ENCODE peak calls at places on chromosomes 7 and 10, in ten cellular contexts. One of them, this sample, is unnamed.
A peak's percentile ranks its signal among the peaks of the same experiment; 100 is the strongest.

GRCh38 chr7:19296617-19297016 is 151.4 kb upstream of the FERD3L start:
- DNase-seq in Daoy: no peak
- DNase-seq in stimulated activated CD4-positive, alpha-beta T cell treated with anti-CD3 and anti-CD28 coated beads, Interleukin-1b, Interleukin-23, amount 100 ng/mL, for 4 hours: no peak
- DNase-seq in ELR: no peak
- DNase-seq in endothelial cell: no peak
- DNase-seq in ELF-1: no peak
- DNase-seq in NT2/D1: no peak
- DNase-seq in CD4-positive, alpha-beta T cell: no peak
- DNase-seq in naive thymus-derived CD8-positive, alpha-beta T cell: no peak
- DNase-seq in iris pigment epithelial cell: no peak
- DNase-seq in this sample: no peak

GRCh38 chr10:11225935-11226334 is 208.3 kb downstream of the CELF2 start:
- DNase-seq in Daoy: no peak
- DNase-seq in stimulated activated CD4-positive, alpha-beta T cell treated with anti-CD3 and anti-CD28 coated beads, Interleukin-1b, Interleukin-23, amount 100 ng/mL, for 4 hours: no peak
- DNase-seq in ELR: no peak
- DNase-seq in endothelial cell: no peak
- DNase-seq in ELF-1: no peak
- DNase-seq in NT2/D1: no peak
- DNase-seq in CD4-positive, alpha-beta T cell: peak; percentile 46
- DNase-seq in naive thymus-derived CD8-positive, alpha-beta T cell: peak; percentile 30
- DNase-seq in iris pigment epithelial cell: no peak
- DNase-seq in this sample: no peak

GRCh38 chr7:47465191-47465590 is 116.7 kb downstream of the TNS3 start:
- DNase-seq in Daoy: no peak
- DNase-seq in stimulated activated CD4-positive, alpha-beta T cell treated with anti-CD3 and anti-CD28 coated beads, Interleukin-1b, Interleukin-23, amount 100 ng/mL, for 4 hours: no peak
- DNase-seq in ELR: no peak
- DNase-seq in endothelial cell: no peak
- DNase-seq in ELF-1: no peak
- DNase-seq in NT2/D1: no peak
- DNase-seq in CD4-positive, alpha-beta T cell: no peak
- DNase-seq in naive thymus-derived CD8-positive, alpha-beta T cell: no peak
- DNase-seq in iris pigment epithelial cell: no peak
- DNase-seq in this sample: no peak

GRCh38 chr10:123134915-123135414 is 805 bp upstream of the HMX3 start:
- DNase-seq in Daoy: no peak
- DNase-seq in stimulated activated CD4-positive, alpha-beta T cell treated with anti-CD3 and anti-CD28 coated beads, Interleukin-1b, Interleukin-23, amount 100 ng/mL, for 4 hours: no peak
- DNase-seq in ELR: no peak
- DNase-seq in endothelial cell: no peak
- DNase-seq in ELF-1: no peak
- DNase-seq in NT2/D1: no peak
- DNase-seq in CD4-positive, alpha-beta T cell: no peak
- DNase-seq in naive thymus-derived CD8-positive, alpha-beta T cell: no peak
- DNase-seq in iris pigment epithelial cell: no peak
- DNase-seq in this sample: no peak

GRCh38 chr10:37857287-37858211 is at the start of gene ZNF248:
- DNase-seq in Daoy: peak; percentile 96
- DNase-seq in stimulated activated CD4-positive, alpha-beta T cell treated with anti-CD3 and anti-CD28 coated beads, Interleukin-1b, Interleukin-23, amount 100 ng/mL, for 4 hours: peak; percentile 91
- DNase-seq in ELR: peak; percentile 97
- DNase-seq in endothelial cell: peak; percentile 86
- DNase-seq in ELF-1: peak; percentile 97
- DNase-seq in NT2/D1: peak; percentile 76
- DNase-seq in CD4-positive, alpha-beta T cell: peak; percentile 94
- DNase-seq in naive thymus-derived CD8-positive, alpha-beta T cell: peak; percentile 96
- DNase-seq in iris pigment epithelial cell: peak; percentile 97
- DNase-seq in this sample: peak; percentile 58

GRCh38 chr7:155972651-155973349 is 160.5 kb upstream of the SHH start:
- DNase-seq in Daoy: no peak
- DNase-seq in stimulated activated CD4-positive, alpha-beta T cell treated with anti-CD3 and anti-CD28 coated beads, Interleukin-1b, Interleukin-23, amount 100 ng/mL, for 4 hours: no peak
- DNase-seq in ELR: no peak
- DNase-seq in endothelial cell: no peak
- DNase-seq in ELF-1: no peak
- DNase-seq in NT2/D1: no peak
- DNase-seq in CD4-positive, alpha-beta T cell: no peak
- DNase-seq in naive thymus-derived CD8-positive, alpha-beta T cell: no peak
- DNase-seq in iris pigment epithelial cell: no peak
- DNase-seq in this sample: no peak

GRCh38 chr10:33335800-33336605 is 1.5 kb upstream of the NRP1 start:
- DNase-seq in Daoy: peak; percentile 75
- DNase-seq in stimulated activated CD4-positive, alpha-beta T cell treated with anti-CD3 and anti-CD28 coated beads, Interleukin-1b, Interleukin-23, amount 100 ng/mL, for 4 hours: no peak
- DNase-seq in ELR: peak; percentile 85
- DNase-seq in endothelial cell: peak; percentile 58
- DNase-seq in ELF-1: peak; percentile 53
- DNase-seq in NT2/D1: no peak
- DNase-seq in CD4-positive, alpha-beta T cell: no peak
- DNase-seq in naive thymus-derived CD8-positive, alpha-beta T cell: peak; percentile 1
- DNase-seq in iris pigment epithelial cell: peak; percentile 61
- DNase-seq in this sample: peak; percentile 29

GRCh38 chr10:128869101-128869712 is 597.8 kb upstream of the MGMT start:
- DNase-seq in Daoy: no peak
- DNase-seq in stimulated activated CD4-positive, alpha-beta T cell treated with anti-CD3 and anti-CD28 coated beads, Interleukin-1b, Interleukin-23, amount 100 ng/mL, for 4 hours: no peak
- DNase-seq in ELR: no peak
- DNase-seq in endothelial cell: no peak
- DNase-seq in ELF-1: no peak
- DNase-seq in NT2/D1: no peak
- DNase-seq in CD4-positive, alpha-beta T cell: no peak
- DNase-seq in naive thymus-derived CD8-positive, alpha-beta T cell: no peak
- DNase-seq in iris pigment epithelial cell: no peak
- DNase-seq in this sample: no peak

GRCh38 chr7:146074195-146074765 is 42.3 kb upstream of the CNTNAP2 start:
- DNase-seq in Daoy: no peak
- DNase-seq in stimulated activated CD4-positive, alpha-beta T cell treated with anti-CD3 and anti-CD28 coated beads, Interleukin-1b, Interleukin-23, amount 100 ng/mL, for 4 hours: no peak
- DNase-seq in ELR: no peak
- DNase-seq in endothelial cell: no peak
- DNase-seq in ELF-1: no peak
- DNase-seq in NT2/D1: no peak
- DNase-seq in CD4-positive, alpha-beta T cell: no peak
- DNase-seq in naive thymus-derived CD8-positive, alpha-beta T cell: no peak
- DNase-seq in iris pigment epithelial cell: no peak
- DNase-seq in this sample: no peak

GRCh38 chr7:118794419-118794818 is 569.9 kb downstream of the ANKRD7 start:
- DNase-seq in Daoy: no peak
- DNase-seq in stimulated activated CD4-positive, alpha-beta T cell treated with anti-CD3 and anti-CD28 coated beads, Interleukin-1b, Interleukin-23, amount 100 ng/mL, for 4 hours: no peak
- DNase-seq in ELR: no peak
- DNase-seq in endothelial cell: no peak
- DNase-seq in ELF-1: no peak
- DNase-seq in NT2/D1: no peak
- DNase-seq in CD4-positive, alpha-beta T cell: no peak
- DNase-seq in naive thymus-derived CD8-positive, alpha-beta T cell: no peak
- DNase-seq in iris pigment epithelial cell: peak; percentile 5
- DNase-seq in this sample: no peak

GRCh38 chr10:58070964-58071363 is 196.7 kb downstream of the IPMK start:
- DNase-seq in Daoy: no peak
- DNase-seq in stimulated activated CD4-positive, alpha-beta T cell treated with anti-CD3 and anti-CD28 coated beads, Interleukin-1b, Interleukin-23, amount 100 ng/mL, for 4 hours: no peak
- DNase-seq in ELR: no peak
- DNase-seq in endothelial cell: no peak
- DNase-seq in ELF-1: no peak
- DNase-seq in NT2/D1: no peak
- DNase-seq in CD4-positive, alpha-beta T cell: no peak
- DNase-seq in naive thymus-derived CD8-positive, alpha-beta T cell: no peak
- DNase-seq in iris pigment epithelial cell: no peak
- DNase-seq in this sample: no peak

GRCh38 chr10:79179404-79180309 is 110.9 kb downstream of the ZMIZ1 start:
- DNase-seq in Daoy: peak; percentile 29
- DNase-seq in stimulated activated CD4-positive, alpha-beta T cell treated with anti-CD3 and anti-CD28 coated beads, Interleukin-1b, Interleukin-23, amount 100 ng/mL, for 4 hours: no peak
- DNase-seq in ELR: no peak
- DNase-seq in endothelial cell: peak; percentile 52
- DNase-seq in ELF-1: no peak
- DNase-seq in NT2/D1: no peak
- DNase-seq in CD4-positive, alpha-beta T cell: no peak
- DNase-seq in naive thymus-derived CD8-positive, alpha-beta T cell: no peak
- DNase-seq in iris pigment epithelial cell: no peak
- DNase-seq in this sample: no peak